ENCODE peak calls at places on chromosomes 11 and 22, in six cellular contexts. J, W, P, F, K and C are unnamed samples.

GRCh38 chr11:78339483-78339882 is 78.1 kb downstream of the GAB2 start:
- DNase-seq in K (no peak), F (no peak), W (no peak), P (no peak), J (no peak), C (no peak)

GRCh38 chr11:44315947-44316387 is 6.0 kb upstream of the ALX4 start:
- DNase-seq in K (no peak), W (no peak), P (peak), F (no peak), J (no peak), C (no peak)

GRCh38 chr11:1150769-1151365 is 6.9 kb upstream of the MUC5AC start:
- DNase-seq in K (no peak), J (no peak), P (peak), W (no peak), F (peak), C (no peak)

GRCh38 chr11:267491-267994 is 10.7 kb upstream of the NLRP6 start:
- DNase-seq in K (no peak), P (no peak), J (no peak), W (no peak), F (no peak), C (peak)

GRCh38 chr22:46971141-46971775 is 208.8 kb downstream of the TBC1D22A start:
- DNase-seq in J (no peak), P (peak), K (no peak), W (no peak), F (peak), C (no peak)

GRCh38 chr11:65962136-65962564 is 616 bp downstream of the SART1 start:
- DNase-seq in F (no peak), K (no peak), P (no peak), J (no peak), W (no peak), C (no peak)

GRCh38 chr22:47279337-47279736 is 516.9 kb downstream of the TBC1D22A start:
- DNase-seq in W (no peak), K (no peak), P (no peak), J (no peak), F (no peak), C (no peak)

GRCh38 chr11:61955416-61956135 is 5.4 kb downstream of the BEST1 start:
- DNase-seq in F (peak), P (peak), W (no peak), K (no peak), J (no peak), C (no peak)

GRCh38 chr11:66958956-66959274 is 732 bp upstream of the PC start:
- DNase-seq in W (no peak), F (no peak), J (no peak), K (no peak), P (no peak), C (peak)

GRCh38 chr11:78402842-78403241 is 14.8 kb downstream of the GAB2 start:
- DNase-seq in P (no peak), F (no peak), K (no peak), J (no peak), W (no peak), C (no peak)

GRCh38 chr11:94845622-94846021 is 77.5 kb downstream of the AMOTL1 start:
- DNase-seq in F (peak), W (no peak), K (peak), J (no peak), P (no peak), C (no peak)

GRCh38 chr11:26286472-26287066 is 45.4 kb upstream of the ANO3 start:
- DNase-seq in P (peak), K (peak), W (no peak), F (peak), J (peak), C (no peak)

GRCh38 chr11:3834349-3835099 is 6.2 kb downstream of the RHOG start:
- DNase-seq in K (no peak), F (peak), P (peak), J (no peak), W (no peak), C (no peak)

GRCh38 chr11:126114486-126115252 is 52.0 kb upstream of the CDON start:
- DNase-seq in P (no peak), W (no peak), F (peak), J (no peak), K (no peak), C (no peak)

GRCh38 chr11:45102361-45102809 is 44.1 kb upstream of the PRDM11 start:
- DNase-seq in K (no peak), P (peak), W (no peak), F (no peak), J (no peak), C (no peak)

GRCh38 chr11:109854696-109855095 is 238.5 kb upstream of the ZC3H12C start:
- DNase-seq in J (no peak), P (no peak), F (no peak), K (no peak), W (no peak), C (no peak)

GRCh38 chr11:109856958-109857357 is 236.2 kb upstream of the ZC3H12C start:
- DNase-seq in P (no peak), W (no peak), K (no peak), F (no peak), J (no peak), C (no peak)

GRCh38 chr11:109849946-109850345 is 243.2 kb upstream of the ZC3H12C start:
- DNase-seq in J (no peak), K (no peak), F (no peak), W (no peak), P (no peak), C (no peak)

GRCh38 chr11:109851780-109852390 is 241.3 kb upstream of the ZC3H12C start:
- DNase-seq in W (no peak), P (no peak), F (peak), K (no peak), J (no peak), C (no peak)

DNA sequence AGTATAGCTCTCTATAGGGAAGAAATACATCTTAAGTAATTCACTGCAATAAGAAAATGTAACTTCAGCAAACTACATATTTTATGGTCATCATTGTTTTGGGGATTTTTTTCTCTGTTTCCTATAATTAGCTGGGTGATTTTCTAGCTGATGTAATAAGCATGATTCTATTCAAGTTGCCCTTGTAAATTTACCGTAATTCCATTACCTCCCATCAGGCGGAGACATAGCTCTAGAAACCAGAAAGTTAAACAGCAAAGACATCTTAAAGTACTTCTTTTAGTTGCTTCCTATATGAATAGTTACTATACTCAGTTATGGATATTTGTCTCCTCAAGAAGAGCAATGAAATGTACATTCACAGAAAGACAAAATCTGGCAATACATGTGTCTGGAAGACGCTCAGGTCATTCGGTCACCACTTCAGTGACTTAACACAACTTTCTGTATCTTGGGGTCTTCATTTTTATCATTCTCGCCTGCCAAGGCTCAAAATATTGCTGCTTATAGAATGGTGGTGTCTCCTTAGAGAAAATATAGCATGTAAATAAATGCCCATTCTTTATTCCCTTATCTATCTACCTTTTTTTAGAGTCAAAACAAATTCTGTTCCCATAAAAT is 239.9 kb upstream of the ZC3H12C start:
- DNase-seq in J (peak), K (peak), W (no peak), P (peak), F (peak), C (peak)
- TF ChIP-seq CTCF in J (peak), K (peak), W (no peak), P (peak), F (peak), C (peak)

DNA sequence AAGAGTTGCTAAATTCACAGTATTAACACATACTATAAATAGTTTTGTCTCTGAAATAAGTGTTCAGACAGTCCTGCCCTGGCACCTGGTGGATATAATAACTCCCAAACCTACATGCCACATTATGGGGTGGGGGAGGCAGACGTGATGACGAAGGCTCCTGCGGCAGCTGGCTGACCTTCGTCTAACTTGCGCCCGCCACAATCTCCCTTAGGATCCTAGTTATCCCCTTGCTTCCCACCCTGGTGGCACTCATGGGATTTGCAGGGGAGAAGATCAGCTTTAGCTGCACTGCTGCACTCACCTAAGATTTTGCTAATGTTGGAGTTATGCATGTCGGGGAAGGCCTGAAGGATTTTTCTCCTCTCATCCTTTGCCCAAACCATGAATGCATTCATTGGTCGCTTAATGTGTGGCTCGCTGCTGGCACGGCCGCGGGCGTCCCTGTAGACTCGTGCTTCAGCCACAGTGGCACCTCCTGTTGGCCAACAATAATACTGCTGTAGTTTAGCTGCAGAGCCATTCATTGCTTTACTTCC is 367.6 kb downstream of the SOX6 start:
- DNase-seq in W (no peak), J (no peak), P (peak), F (peak), K (no peak), C (no peak)
- TF ChIP-seq CTCF in W (peak), J (peak), P (peak), F (peak), K (no peak), C (no peak)

DNA sequence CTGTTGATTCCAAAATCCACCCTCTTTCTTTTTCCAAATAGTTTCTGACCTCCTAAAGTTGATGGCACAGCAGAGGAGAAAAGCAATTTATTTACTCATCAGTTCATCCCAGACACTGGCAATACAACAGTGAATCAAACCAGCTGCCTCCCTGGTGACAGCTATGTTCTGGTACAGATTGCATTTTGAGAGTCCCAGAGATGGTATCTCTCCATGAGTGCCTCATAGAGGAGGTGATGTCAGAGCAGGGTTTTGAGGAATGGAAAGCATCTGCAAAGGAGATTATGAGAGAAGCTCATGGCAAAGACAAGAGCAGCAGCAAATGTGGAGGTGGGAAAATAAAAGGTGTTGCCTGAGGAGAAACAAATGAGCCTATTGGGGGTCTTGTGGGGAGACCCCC is 377.2 kb downstream of the MN1 start:
- DNase-seq in K (no peak), W (no peak), P (peak), F (peak), J (no peak), C (no peak)
- TF ChIP-seq CTCF in K (no peak), W (no peak), P (no peak), F (no peak), J (no peak), C (no peak)

GRCh38 chr22:50141891-50142363 is 28.6 kb upstream of the PANX2 start:
- DNase-seq in W (no peak), K (no peak), P (no peak), F (peak), J (peak), C (no peak)
- TF ChIP-seq CTCF in W (no peak), K (no peak), P (peak), F (peak), J (peak), C (no peak)

GRCh38 chr22:35686298-35686697 is 31.4 kb upstream of the APOL5 start:
- DNase-seq in J (no peak), K (no peak), W (no peak), P (no peak), F (no peak), C (peak)

GRCh38 chr22:35684270-35684700 is 33.4 kb upstream of the APOL5 start:
- DNase-seq in F (peak), P (peak), K (no peak), J (no peak), W (no peak), C (no peak)

GRCh38 chr22:35683560-35683959 is 34.1 kb upstream of the APOL5 start:
- DNase-seq in P (no peak), W (no peak), F (no peak), K (no peak), J (no peak), C (no peak)

GRCh38 chr22:35685731-35686130 is 31.9 kb upstream of the APOL5 start:
- DNase-seq in F (no peak), J (no peak), K (peak), W (no peak), P (peak), C (no peak)

DNA sequence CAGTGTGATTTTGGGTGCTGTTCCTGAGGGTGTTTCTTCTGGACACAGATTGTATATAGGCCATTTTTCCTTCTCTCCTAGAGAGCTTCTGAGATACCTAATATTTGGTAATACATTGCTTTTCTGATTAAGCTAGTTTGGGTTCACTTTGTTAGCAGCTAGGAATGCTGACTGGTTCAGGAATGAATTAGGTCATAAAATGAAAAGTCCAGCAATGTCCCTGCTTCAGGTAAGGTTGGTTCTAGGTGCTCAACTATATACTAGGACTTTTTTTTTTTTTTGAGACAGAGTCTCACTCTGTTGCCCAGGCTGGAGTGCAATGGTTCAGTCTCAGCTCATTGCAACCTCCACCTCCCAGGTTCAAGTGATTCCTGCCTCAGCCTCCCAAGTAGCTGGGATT is 32.9 kb upstream of the APOL5 start:
- DNase-seq in P (no peak), W (no peak), F (no peak), J (no peak), K (no peak), C (no peak)
- TF ChIP-seq CTCF in P (no peak), W (no peak), F (no peak), J (no peak), K (no peak), C (no peak)

GRCh38 chr11:93244018-93244417 is 46.2 kb upstream of the SLC36A4 start:
- DNase-seq in W (no peak), K (no peak), P (no peak), F (no peak), J (no peak), C (no peak)

GRCh38 chr11:93234602-93235207 is 36.9 kb upstream of the SLC36A4 start:
- DNase-seq in W (peak), J (peak), F (peak), K (peak), P (peak), C (peak)

GRCh38 chr11:93236741-93237675 is 39.2 kb upstream of the SLC36A4 start:
- DNase-seq in W (no peak), K (peak), F (peak), P (peak), J (peak), C (no peak)

GRCh38 chr11:93238956-93239355 is 41.2 kb upstream of the SLC36A4 start:
- DNase-seq in J (no peak), F (no peak), K (no peak), W (no peak), P (no peak), C (no peak)
- TF ChIP-seq CTCF in J (no peak), F (no peak), K (no peak), W (no peak), P (no peak), C (no peak)